ENCODE peak calls at places on chromosomes 3 and 15, in nine cellular contexts. E, X, Y, B, D, F, O, K and I are unnamed samples. For H3K27me3, the result is how much of the 10 kb centered on the place peaks cover.

GRCh38 chr15:99902248-99902647 is 169.0 kb upstream of the LYSMD4 start:
- DNase-seq in E (no peak), X (no peak), Y (no peak), B (no peak), D (no peak), F (no peak), O (no peak), K (no peak), I (no peak)

GRCh38 chr3:115518100-115518852 is 105.0 kb upstream of the GAP43 start:
- DNase-seq in E (peak), X (no peak), Y (peak), B (peak), D (no peak), F (no peak), O (no peak), K (peak), I (peak)

GRCh38 chr15:63703641-63704040 is 106.5 kb downstream of the FBXL22 start:
- DNase-seq in E (no peak), X (no peak), Y (no peak), B (no peak), D (no peak), F (no peak), O (no peak), K (no peak), I (no peak)

GRCh38 chr3:57434041-57434440 is 110.1 kb downstream of the DNAH12 start:
- DNase-seq in E (peak), X (no peak), Y (peak), B (no peak), D (peak), F (no peak), O (no peak), K (no peak), I (peak)

GRCh38 chr15:70327328-70328136 is 229.8 kb upstream of the TLE3 start:
- DNase-seq in E (no peak), X (no peak), Y (peak), B (no peak), D (peak), F (no peak), O (no peak), K (peak), I (no peak)

GRCh38 chr15:80396094-80396493 is 8.1 kb upstream of the ARNT2 start:
- DNase-seq in E (peak), X (no peak), Y (no peak), B (no peak), D (no peak), F (no peak), O (no peak), K (no peak), I (no peak)

GRCh38 chr15:62360286-62360685 is 195.2 kb upstream of the C2CD4B start:
- DNase-seq in E (no peak), X (no peak), Y (no peak), B (no peak), D (no peak), F (no peak), O (no peak), K (no peak), I (no peak)

GRCh38 chr3:141530133-141530768 is 43.4 kb downstream of the RASA2 start:
- DNase-seq in E (no peak), X (no peak), Y (peak), B (no peak), D (no peak), F (peak), O (no peak), K (no peak), I (no peak)

GRCh38 chr3:79765854-79766253 is 1.9 kb downstream of the ROBO1 start:
- DNase-seq in E (peak), X (no peak), Y (no peak), B (no peak), D (no peak), F (no peak), O (no peak), K (no peak), I (peak)

GRCh38 chr3:189909573-189909972 is 211.1 kb downstream of the P3H2 start:
- DNase-seq in E (no peak), X (no peak), Y (no peak), B (no peak), D (no peak), F (no peak), O (no peak), K (no peak), I (no peak)

DNA sequence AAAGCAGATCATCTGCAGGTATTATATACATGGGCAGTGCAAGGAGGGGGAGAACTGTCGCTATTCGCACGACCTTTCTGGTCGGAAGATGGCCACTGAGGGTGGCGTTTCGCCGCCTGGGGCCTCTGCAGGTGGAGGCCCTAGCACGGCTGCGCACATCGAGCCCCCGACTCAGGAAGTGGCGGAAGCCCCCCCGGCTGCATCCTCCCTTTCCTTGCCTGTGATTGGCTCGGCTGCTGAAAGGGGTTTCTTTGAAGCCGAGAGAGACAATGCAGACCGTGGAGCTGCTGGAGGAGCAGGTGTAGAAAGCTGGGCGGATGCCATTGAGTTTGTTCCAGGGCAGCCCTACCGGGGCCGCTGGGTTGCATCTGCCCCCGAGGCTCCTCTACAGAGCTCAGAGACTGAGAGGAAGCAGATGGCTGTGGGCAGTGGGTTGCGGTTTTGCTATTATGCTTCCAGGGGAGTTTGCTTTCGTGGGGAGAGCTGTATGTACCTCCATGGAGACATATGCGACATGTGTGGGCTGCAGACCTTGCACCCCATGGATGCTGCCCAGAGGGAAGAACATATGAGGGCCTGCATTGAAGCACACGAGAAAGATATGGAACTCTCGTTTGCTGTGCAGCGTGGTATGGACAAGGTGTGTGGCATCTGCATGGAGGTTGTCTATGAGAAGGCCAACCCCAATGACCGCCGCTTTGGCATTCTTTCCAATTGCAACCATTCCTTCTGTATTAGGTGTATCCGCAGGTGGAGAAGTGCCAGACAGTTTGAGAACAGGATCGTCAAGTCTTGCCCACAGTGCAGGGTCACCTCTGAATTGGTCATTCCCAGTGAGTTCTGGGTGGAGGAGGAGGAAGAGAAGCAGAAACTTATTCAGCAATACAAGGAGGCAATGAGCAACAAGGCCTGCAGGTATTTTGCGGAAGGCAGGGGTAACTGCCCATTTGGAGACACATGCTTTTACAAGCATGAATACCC is 886 bp downstream of the MKRN3 start:
- DNase-seq in E (no peak), X (no peak), Y (peak), B (no peak), D (no peak), F (peak), O (peak), K (no peak), I (no peak)
- H3K4me3 ChIP-seq in E (no peak), X (peak), Y (peak), B (peak), D (no peak), F (peak), O (peak), K (peak), I (no peak)

DNA sequence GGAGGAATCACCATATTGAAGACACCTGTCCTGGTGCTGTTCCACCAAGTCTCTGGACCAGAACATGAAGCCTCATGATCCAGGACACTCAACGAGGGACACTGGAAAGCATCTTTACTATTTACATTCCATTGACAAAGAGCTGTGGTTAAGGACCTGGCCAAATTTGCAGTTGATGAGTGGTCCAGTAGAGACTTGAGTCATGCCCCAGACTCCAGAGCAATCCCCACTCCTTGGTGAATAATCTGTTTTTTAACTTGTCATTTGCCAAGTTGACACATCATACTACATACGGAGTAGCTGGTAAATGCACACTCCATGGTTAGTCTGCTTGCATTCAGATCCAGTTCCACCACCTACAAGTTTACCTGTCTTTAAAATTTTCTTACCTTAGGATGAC is 1.2 kb upstream of the COL6A6 start:
- DNase-seq in E (no peak), X (no peak), Y (no peak), B (no peak), D (no peak), F (no peak), O (no peak), K (no peak), I (no peak)
- H3K27me3 ChIP-seq in E (half or more), X (under half), Y (under half), B (under half), D (under half), F (under half), O (under half), K (under half), I (under half)

GRCh38 chr3:60909526-60909925 is 341.7 kb downstream of the FHIT start:
- DNase-seq in E (no peak), X (no peak), Y (no peak), B (no peak), D (no peak), F (no peak), O (no peak), K (no peak), I (no peak)
- H3K4me3 ChIP-seq in E (no peak), X (no peak), Y (no peak), B (no peak), D (no peak), F (no peak), O (no peak), K (no peak), I (no peak)

GRCh38 chr3:128936341-128936740 is 56.9 kb downstream of the ACAD9 start:
- DNase-seq in E (no peak), X (no peak), Y (no peak), B (no peak), D (no peak), F (no peak), O (no peak), K (peak), I (no peak)
- H3K27me3 ChIP-seq in E (under half), X (under half), Y (under half), B (under half), D (under half), F (under half), O (under half), K (under half), I (under half)

DNA sequence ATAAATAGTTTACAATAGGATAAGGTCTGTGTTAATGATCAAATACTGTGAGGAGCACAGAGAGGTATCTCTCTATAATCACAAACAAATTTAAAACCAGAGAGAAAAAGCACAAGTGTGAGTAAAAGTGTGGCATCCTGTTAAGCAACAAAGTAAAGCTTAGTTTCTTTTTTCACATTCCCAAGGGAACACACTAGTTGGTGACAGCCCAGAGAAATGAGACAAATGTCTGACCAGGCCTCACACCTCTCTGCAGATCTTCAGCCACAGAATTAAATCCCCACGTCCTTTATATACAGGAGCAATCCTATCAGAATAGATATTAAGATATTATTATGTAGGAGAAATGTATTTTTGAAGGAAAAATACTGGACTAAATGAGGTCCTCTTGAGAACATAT is 2.7 kb downstream of the FBN1 start:
- DNase-seq in E (no peak), X (no peak), Y (no peak), B (no peak), D (no peak), F (no peak), O (no peak), K (no peak), I (no peak)
- H3K4me3 ChIP-seq in E (no peak), X (peak), Y (peak), B (peak), D (no peak), F (no peak), O (no peak), K (peak), I (no peak)